ENCODE peak calls at places on chromosomes 5 and 9, in five cellular contexts. Y, C, M, D and V are unnamed samples.

GRCh38 chr9:89497978-89498844 is at the start of gene SEMA4D:
- DNase-seq in Y (no peak), M (peak), D (peak), C (peak), V (peak)

GRCh38 chr9:125626187-125626586 is 80.8 kb downstream of the MAPKAP1 start:
- DNase-seq in Y (peak), D (no peak), M (no peak), C (peak), V (no peak)

GRCh38 chr5:125440905-125441304 is 694.5 kb upstream of the ZNF608 start:
- DNase-seq in D (no peak), M (no peak), C (no peak), Y (no peak), V (no peak)

GRCh38 chr9:111928342-111928720 is 31.7 kb downstream of the UGCG start:
- DNase-seq in D (no peak), C (peak), M (no peak), Y (no peak), V (no peak)

GRCh38 chr9:93319992-93320490 is 131.4 kb upstream of the FAM120A start:
- DNase-seq in D (no peak), Y (no peak), M (no peak), C (peak), V (no peak)

GRCh38 chr9:69812068-69813000 is 8.3 kb upstream of the CFAP95 start:
- DNase-seq in D (no peak), Y (no peak), M (no peak), C (no peak), V (no peak)

GRCh38 chr9:73470766-73471165 is 319.1 kb downstream of the ANXA1 start:
- DNase-seq in Y (no peak), M (no peak), D (no peak), C (no peak), V (no peak)

GRCh38 chr5:142753114-142753764 is 16.9 kb upstream of the ARHGAP26 start:
- DNase-seq in C (peak), M (peak), D (no peak), Y (peak), V (peak)

GRCh38 chr9:14452539-14452938 is 138.6 kb upstream of the NFIB start:
- DNase-seq in C (no peak), D (no peak), Y (no peak), M (no peak), V (no peak)

GRCh38 chr9:138096192-138096845 is 218.7 kb downstream of the CACNA1B start:
- DNase-seq in Y (no peak), M (peak), C (no peak), D (no peak), V (no peak)

GRCh38 chr9:127187231-127187956 is 65.0 kb upstream of the ANGPTL2 start:
- DNase-seq in Y (peak), D (no peak), M (peak), C (peak), V (peak)

GRCh38 chr9:20215552-20215951 is 406.7 kb downstream of the MLLT3 start:
- DNase-seq in C (no peak), M (no peak), Y (no peak), D (no peak), V (no peak)

GRCh38 chr9:98010450-98010849 is 27.3 kb downstream of the ANP32B start:
- DNase-seq in D (peak), C (peak), M (no peak), Y (peak), V (peak)
- TF ChIP-seq CTCF in D (no peak), C (no peak), M (no peak), Y (no peak), V (no peak)

GRCh38 chr5:179618923-179619554 is 4.4 kb downstream of the HNRNPH1 start:
- DNase-seq in C (no peak), Y (no peak), M (no peak), D (no peak), V (no peak)

GRCh38 chr5:179620293-179620692 is 3.2 kb downstream of the HNRNPH1 start:
- DNase-seq in C (no peak), Y (no peak), M (no peak), D (no peak), V (no peak)

GRCh38 chr5:179621551-179621971 is 1.9 kb downstream of the HNRNPH1 start:
- DNase-seq in M (no peak), Y (no peak), C (no peak), D (no peak), V (no peak)

GRCh38 chr5:179619776-179620175 is 3.7 kb downstream of the HNRNPH1 start:
- DNase-seq in M (no peak), Y (no peak), C (no peak), D (no peak), V (no peak)

DNA sequence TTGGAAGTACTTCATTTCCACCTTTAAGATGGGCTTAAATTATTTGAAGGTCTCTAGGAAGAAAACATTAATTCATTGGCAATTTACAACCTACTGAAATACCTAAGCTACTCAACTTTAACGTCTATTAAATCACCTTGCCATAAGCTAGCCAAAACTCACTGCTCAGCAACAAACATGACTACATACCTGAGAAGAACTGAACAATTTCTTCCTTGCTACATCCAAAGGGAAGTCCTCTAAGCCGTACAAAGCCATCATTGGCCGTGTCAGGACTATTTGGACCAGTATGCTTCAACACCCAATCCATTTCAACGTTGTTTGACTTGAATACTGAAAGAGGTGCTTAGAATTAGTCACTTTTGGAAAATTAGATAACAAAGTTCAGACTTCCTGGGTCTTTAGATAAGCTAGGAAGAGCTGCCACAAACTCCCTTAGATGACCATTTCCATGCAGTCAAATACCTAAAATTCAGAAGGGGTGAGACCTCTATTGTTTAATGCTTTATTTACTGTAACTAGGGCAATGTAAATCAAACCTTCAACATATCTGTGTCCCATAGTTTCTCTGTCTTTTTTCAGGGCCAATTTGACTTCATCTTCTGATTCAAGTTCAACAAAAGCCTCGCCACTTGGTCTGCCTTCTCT is 2.6 kb downstream of the HNRNPH1 start:
- DNase-seq in Y (peak), D (no peak), M (no peak), C (peak), V (no peak)
- H3K27ac ChIP-seq in Y (peak), D (no peak), M (peak), C (peak), V (no peak)

GRCh38 chr5:52199833-52200232 is 587.9 kb upstream of the ITGA1 start:
- DNase-seq in D (no peak), C (no peak), M (no peak), Y (no peak), V (no peak)
- TF ChIP-seq CTCF in D (no peak), C (no peak), M (no peak), Y (no peak), V (no peak)

GRCh38 chr5:78514427-78515345 is 133.9 kb downstream of the LHFPL2 start:
- DNase-seq in C (no peak), M (no peak), Y (no peak), D (no peak), V (no peak)
- H3K27ac ChIP-seq in C (no peak), M (no peak), Y (no peak), D (no peak), V (peak)

GRCh38 chr5:19261879-19262278 is 726.1 kb downstream of the CDH18 start:
- DNase-seq in Y (no peak), M (no peak), C (no peak), D (no peak), V (no peak)
- TF ChIP-seq CTCF in Y (no peak), M (no peak), C (no peak), D (peak), V (no peak)

GRCh38 chr9:114351932-114352331 is 22.3 kb downstream of the ORM2 start:
- DNase-seq in M (no peak), Y (no peak), D (no peak), C (no peak), V (no peak)

GRCh38 chr9:114348261-114348905 is 18.7 kb downstream of the ORM2 start:
- DNase-seq in C (no peak), Y (no peak), M (no peak), D (no peak), V (no peak)

GRCh38 chr9:114348906-114349482 is 19.3 kb downstream of the ORM2 start:
- DNase-seq in M (no peak), C (peak), D (peak), Y (peak), V (peak)

GRCh38 chr9:114350636-114351396 is 21.1 kb downstream of the ORM2 start:
- DNase-seq in C (no peak), Y (no peak), M (no peak), D (no peak), V (no peak)

DNA sequence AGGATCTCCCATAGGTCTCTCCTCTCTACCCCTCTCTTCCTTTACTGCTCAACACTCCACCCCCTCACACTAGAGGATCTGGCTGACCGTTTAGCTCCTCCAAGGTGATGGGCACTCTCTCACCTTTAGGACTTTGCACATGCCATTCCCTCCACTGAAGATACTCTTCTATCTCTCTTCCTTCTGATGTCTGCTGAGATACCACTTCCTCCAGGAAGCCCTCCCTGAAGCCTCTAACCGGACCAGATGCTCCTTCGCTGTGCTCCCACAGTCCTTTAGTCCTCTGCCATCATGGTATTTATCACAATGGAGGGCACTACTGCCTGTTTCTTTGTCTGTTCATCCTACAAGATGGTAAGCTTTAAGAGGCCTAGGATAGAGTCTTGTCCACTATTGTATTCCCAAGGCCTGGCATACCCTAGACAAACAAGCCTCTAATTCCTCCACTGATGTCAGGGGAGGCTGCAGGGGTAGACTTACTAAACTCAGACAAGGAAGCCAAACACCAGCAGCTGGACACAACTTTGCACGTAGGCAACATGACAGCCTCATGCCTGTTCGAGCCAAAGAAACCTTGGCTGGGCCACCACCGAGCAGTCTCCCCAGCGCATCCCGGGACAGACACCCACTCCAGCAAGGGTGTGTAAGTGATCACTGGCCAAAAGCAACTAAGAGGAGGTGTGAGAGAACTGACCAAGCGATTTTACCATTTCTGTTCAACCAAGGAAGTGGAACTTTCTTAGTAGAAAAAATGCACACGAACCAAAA is 20.2 kb downstream of the ORM2 start:
- DNase-seq in C (no peak), M (no peak), Y (no peak), D (no peak), V (no peak)
- H3K27ac ChIP-seq in C (no peak), M (peak), Y (peak), D (peak), V (peak)

GRCh38 chr9:108565651-108566378 is 290.0 kb downstream of the ACTL7B start:
- DNase-seq in C (peak), M (peak), Y (peak), D (peak), V (peak)
- TF ChIP-seq CTCF in C (peak), M (no peak), Y (peak), D (peak), V (peak)

GRCh38 chr5:33766023-33766422 is 125.8 kb downstream of the ADAMTS12 start:
- DNase-seq in Y (no peak), M (no peak), C (no peak), D (no peak), V (no peak)
- H3K27ac ChIP-seq in Y (no peak), M (no peak), C (no peak), D (no peak), V (no peak)